ENCODE peak calls at places on chromosomes 7 and 10, in six cellular contexts. One of them, this sample, is unnamed.

GRCh38 chr10:70518695-70519094 is 40.1 kb downstream of the PALD1 start:
- DNase-seq in IMR-90: peak; percentile 70
- DNase-seq in neural progenitor cell: no peak
- DNase-seq in mesenchymal stem cell: peak; percentile 43
- DNase-seq in GM23248: peak; percentile 68
- DNase-seq in fibroblast of lung: no peak
- DNase-seq in this sample: no peak

GRCh38 chr10:14801693-14802092 is 27.0 kb upstream of the FAM107B start:
- DNase-seq in IMR-90: no peak
- DNase-seq in neural progenitor cell: peak; percentile 31
- DNase-seq in mesenchymal stem cell: no peak
- DNase-seq in GM23248: no peak
- DNase-seq in fibroblast of lung: no peak
- DNase-seq in this sample: no peak

GRCh38 chr10:30827531-30828120 is 198.1 kb upstream of the LYZL2 start:
- DNase-seq in IMR-90: peak; percentile 68
- DNase-seq in neural progenitor cell: no peak
- DNase-seq in mesenchymal stem cell: peak; percentile 52
- DNase-seq in GM23248: peak; percentile 73
- DNase-seq in fibroblast of lung: peak; percentile 68
- DNase-seq in this sample: peak; percentile 37

GRCh38 chr10:118272090-118272775 is 69.9 kb downstream of the FAM204A start:
- DNase-seq in IMR-90: peak; percentile 43
- DNase-seq in neural progenitor cell: peak; percentile 43
- DNase-seq in mesenchymal stem cell: peak; percentile 73
- DNase-seq in GM23248: peak; percentile 64
- DNase-seq in fibroblast of lung: peak; percentile 18
- DNase-seq in this sample: peak; percentile 31

GRCh38 chr7:141585592-141586510 is 34.6 kb downstream of the AGK start:
- DNase-seq in IMR-90: peak; percentile 95
- DNase-seq in neural progenitor cell: no peak
- DNase-seq in mesenchymal stem cell: peak; percentile 94
- DNase-seq in GM23248: peak; percentile 90
- DNase-seq in fibroblast of lung: peak; percentile 82
- DNase-seq in this sample: no peak

GRCh38 chr10:11894381-11895107 is 71.4 kb downstream of the PROSER2 start:
- DNase-seq in IMR-90: no peak
- DNase-seq in neural progenitor cell: no peak
- DNase-seq in mesenchymal stem cell: no peak
- DNase-seq in GM23248: no peak
- DNase-seq in fibroblast of lung: no peak
- DNase-seq in this sample: no peak

GRCh38 chr7:127702938-127703337 is 50.9 kb downstream of the SND1 start:
- DNase-seq in IMR-90: no peak
- DNase-seq in neural progenitor cell: no peak
- DNase-seq in mesenchymal stem cell: no peak
- DNase-seq in GM23248: peak; percentile 54
- DNase-seq in fibroblast of lung: no peak
- DNase-seq in this sample: no peak

GRCh38 chr7:26440253-26440992 is 148.8 kb downstream of the SNX10 start:
- DNase-seq in IMR-90: no peak
- DNase-seq in neural progenitor cell: no peak
- DNase-seq in mesenchymal stem cell: no peak
- DNase-seq in GM23248: no peak
- DNase-seq in fibroblast of lung: no peak
- DNase-seq in this sample: no peak

GRCh38 chr7:2008101-2008935 is 224.4 kb downstream of the MAD1L1 start:
- DNase-seq in IMR-90: no peak
- DNase-seq in neural progenitor cell: no peak
- DNase-seq in mesenchymal stem cell: no peak
- DNase-seq in GM23248: no peak
- DNase-seq in fibroblast of lung: no peak
- DNase-seq in this sample: no peak

GRCh38 chr10:5565205-5565545 is 40.4 kb downstream of the CALML3 start:
- DNase-seq in IMR-90: no peak
- DNase-seq in neural progenitor cell: no peak
- DNase-seq in mesenchymal stem cell: no peak
- DNase-seq in GM23248: no peak
- DNase-seq in fibroblast of lung: no peak
- DNase-seq in this sample: no peak
- H2AFZ ChIP-seq in IMR-90: peak overlapping the region; percentile 90
- H2AFZ ChIP-seq in neural progenitor cell: no peak overlapping the region
- H2AFZ ChIP-seq in mesenchymal stem cell: no peak overlapping the region
- H2AFZ ChIP-seq in GM23248: peak overlapping the region; percentile 51
- H2AFZ ChIP-seq in fibroblast of lung: no peak overlapping the region
- H2AFZ ChIP-seq in this sample: no peak overlapping the region

DNA sequence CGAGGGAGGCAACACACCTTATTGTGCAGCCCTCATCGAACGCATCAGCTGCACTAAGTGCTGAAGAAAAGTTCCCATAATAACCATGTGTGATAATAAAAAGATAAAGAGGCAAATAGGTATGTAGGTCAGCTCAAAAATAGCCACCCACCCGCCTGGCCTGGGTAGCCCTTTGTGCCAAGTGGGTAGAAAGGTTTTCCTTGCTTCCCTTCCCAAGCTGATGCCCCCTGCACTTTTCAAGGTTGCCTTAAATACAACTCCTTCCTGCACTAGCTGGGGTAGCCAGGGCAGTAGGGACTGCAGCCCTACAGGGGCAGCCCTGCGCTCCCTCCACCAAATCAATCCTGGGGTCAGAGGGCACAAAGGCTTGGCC is 13.5 kb upstream of the DDIT4 start:
- DNase-seq in IMR-90: no peak
- DNase-seq in neural progenitor cell: no peak
- DNase-seq in mesenchymal stem cell: no peak
- DNase-seq in GM23248: no peak
- DNase-seq in fibroblast of lung: no peak
- DNase-seq in this sample: no peak
- H2AFZ ChIP-seq in IMR-90: peak overlapping the region; percentile 97
- H2AFZ ChIP-seq in neural progenitor cell: no peak overlapping the region
- H2AFZ ChIP-seq in mesenchymal stem cell: peak overlapping the region; percentile 30
- H2AFZ ChIP-seq in GM23248: peak overlapping the region; percentile 90
- H2AFZ ChIP-seq in fibroblast of lung: no peak overlapping the region
- H2AFZ ChIP-seq in this sample: no peak overlapping the region

GRCh38 chr7:92729172-92729571 is 107.2 kb downstream of the CDK6 start:
- DNase-seq in IMR-90: no peak
- DNase-seq in neural progenitor cell: no peak
- DNase-seq in mesenchymal stem cell: no peak
- DNase-seq in GM23248: no peak
- DNase-seq in fibroblast of lung: peak; percentile 59
- DNase-seq in this sample: no peak

GRCh38 chr7:92729751-92730150 is 106.6 kb downstream of the CDK6 start:
- DNase-seq in IMR-90: no peak
- DNase-seq in neural progenitor cell: no peak
- DNase-seq in mesenchymal stem cell: no peak
- DNase-seq in GM23248: no peak
- DNase-seq in fibroblast of lung: no peak
- DNase-seq in this sample: no peak

GRCh38 chr7:92732451-92733036 is 103.8 kb downstream of the CDK6 start:
- DNase-seq in IMR-90: no peak
- DNase-seq in neural progenitor cell: no peak
- DNase-seq in mesenchymal stem cell: no peak
- DNase-seq in GM23248: no peak
- DNase-seq in fibroblast of lung: no peak
- DNase-seq in this sample: no peak

GRCh38 chr7:92730808-92731207 is 105.6 kb downstream of the CDK6 start:
- DNase-seq in IMR-90: peak; percentile 58
- DNase-seq in neural progenitor cell: no peak
- DNase-seq in mesenchymal stem cell: no peak
- DNase-seq in GM23248: peak; percentile 78
- DNase-seq in fibroblast of lung: no peak
- DNase-seq in this sample: no peak

GRCh38 chr7:92731327-92732063 is 104.9 kb downstream of the CDK6 start:
- DNase-seq in IMR-90: peak; percentile 45
- DNase-seq in neural progenitor cell: no peak
- DNase-seq in mesenchymal stem cell: peak; percentile 53
- DNase-seq in GM23248: peak; percentile 52
- DNase-seq in fibroblast of lung: peak; percentile 47
- DNase-seq in this sample: no peak
- H2AFZ ChIP-seq in IMR-90: no peak overlapping the region
- H2AFZ ChIP-seq in neural progenitor cell: no peak overlapping the region
- H2AFZ ChIP-seq in mesenchymal stem cell: no peak overlapping the region
- H2AFZ ChIP-seq in GM23248: no peak overlapping the region
- H2AFZ ChIP-seq in fibroblast of lung: no peak overlapping the region
- H2AFZ ChIP-seq in this sample: no peak overlapping the region

GRCh38 chr7:76383089-76383944 is 24.5 kb upstream of the YWHAG start:
- DNase-seq in IMR-90: no peak
- DNase-seq in neural progenitor cell: peak; percentile 66
- DNase-seq in mesenchymal stem cell: no peak
- DNase-seq in GM23248: no peak
- DNase-seq in fibroblast of lung: no peak
- DNase-seq in this sample: no peak
- H2AFZ ChIP-seq in IMR-90: peak overlapping the region; percentile 78
- H2AFZ ChIP-seq in neural progenitor cell: no peak overlapping the region
- H2AFZ ChIP-seq in mesenchymal stem cell: no peak overlapping the region
- H2AFZ ChIP-seq in GM23248: no peak overlapping the region
- H2AFZ ChIP-seq in fibroblast of lung: peak overlapping the region; percentile 26
- H2AFZ ChIP-seq in this sample: no peak overlapping the region

GRCh38 chr7:50505553-50505952 is 55.4 kb upstream of the FIGNL1 start:
- DNase-seq in IMR-90: no peak
- DNase-seq in neural progenitor cell: no peak
- DNase-seq in mesenchymal stem cell: no peak
- DNase-seq in GM23248: no peak
- DNase-seq in fibroblast of lung: no peak
- DNase-seq in this sample: no peak
- H2AFZ ChIP-seq in IMR-90: no peak overlapping the region
- H2AFZ ChIP-seq in neural progenitor cell: no peak overlapping the region
- H2AFZ ChIP-seq in mesenchymal stem cell: no peak overlapping the region
- H2AFZ ChIP-seq in GM23248: no peak overlapping the region
- H2AFZ ChIP-seq in fibroblast of lung: no peak overlapping the region
- H2AFZ ChIP-seq in this sample: no peak overlapping the region

GRCh38 chr7:35754741-35755140 is 46.1 kb upstream of the SEPTIN7 start:
- DNase-seq in IMR-90: peak; percentile 17
- DNase-seq in neural progenitor cell: no peak
- DNase-seq in mesenchymal stem cell: peak; percentile 74
- DNase-seq in GM23248: peak; percentile 6
- DNase-seq in fibroblast of lung: peak; percentile 59
- DNase-seq in this sample: no peak

GRCh38 chr7:35757574-35757973 is 43.3 kb upstream of the SEPTIN7 start:
- DNase-seq in IMR-90: no peak
- DNase-seq in neural progenitor cell: no peak
- DNase-seq in mesenchymal stem cell: no peak
- DNase-seq in GM23248: no peak
- DNase-seq in fibroblast of lung: no peak
- DNase-seq in this sample: no peak

GRCh38 chr7:35760082-35760770 is 40.6 kb upstream of the SEPTIN7 start:
- DNase-seq in IMR-90: peak; percentile 18
- DNase-seq in neural progenitor cell: no peak
- DNase-seq in mesenchymal stem cell: no peak
- DNase-seq in GM23248: no peak
- DNase-seq in fibroblast of lung: no peak
- DNase-seq in this sample: no peak

GRCh38 chr7:35755711-35756110 is 45.1 kb upstream of the SEPTIN7 start:
- DNase-seq in IMR-90: no peak
- DNase-seq in neural progenitor cell: no peak
- DNase-seq in mesenchymal stem cell: peak; percentile 24
- DNase-seq in GM23248: no peak
- DNase-seq in fibroblast of lung: no peak
- DNase-seq in this sample: no peak

DNA sequence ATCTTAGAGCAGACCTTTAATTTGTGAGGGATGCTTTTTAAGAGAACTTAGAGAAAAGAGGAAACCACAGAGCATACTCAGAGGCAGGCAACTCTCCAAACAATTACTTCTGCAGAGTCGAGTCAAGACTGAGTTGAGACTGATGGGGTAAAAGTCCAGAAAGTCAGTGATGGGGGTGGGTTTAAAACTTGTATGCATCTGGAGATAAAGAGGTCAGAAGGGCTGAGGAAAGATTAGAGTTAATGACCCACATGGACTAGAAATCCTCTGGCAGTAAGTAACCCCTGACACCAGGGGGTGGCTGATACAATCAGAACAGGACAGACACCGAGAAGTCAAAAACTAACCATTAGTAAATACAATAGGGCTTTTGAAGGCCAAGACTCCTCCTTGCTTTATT is 42.4 kb upstream of the SEPTIN7 start:
- DNase-seq in IMR-90: no peak
- DNase-seq in neural progenitor cell: peak; percentile 79
- DNase-seq in mesenchymal stem cell: peak; percentile 13
- DNase-seq in GM23248: no peak
- DNase-seq in fibroblast of lung: no peak
- DNase-seq in this sample: peak; percentile 42
- H2AFZ ChIP-seq in IMR-90: no peak overlapping the region
- H2AFZ ChIP-seq in neural progenitor cell: no peak overlapping the region
- H2AFZ ChIP-seq in mesenchymal stem cell: no peak overlapping the region
- H2AFZ ChIP-seq in GM23248: no peak overlapping the region
- H2AFZ ChIP-seq in fibroblast of lung: no peak overlapping the region
- H2AFZ ChIP-seq in this sample: no peak overlapping the region

GRCh38 chr7:131621652-131622051 is 65.2 kb upstream of the PODXL start:
- DNase-seq in IMR-90: no peak
- DNase-seq in neural progenitor cell: no peak
- DNase-seq in mesenchymal stem cell: no peak
- DNase-seq in GM23248: no peak
- DNase-seq in fibroblast of lung: no peak
- DNase-seq in this sample: no peak

GRCh38 chr7:131618391-131618790 is 62.0 kb upstream of the PODXL start:
- DNase-seq in IMR-90: no peak
- DNase-seq in neural progenitor cell: no peak
- DNase-seq in mesenchymal stem cell: peak; percentile 56
- DNase-seq in GM23248: no peak
- DNase-seq in fibroblast of lung: no peak
- DNase-seq in this sample: no peak

GRCh38 chr7:131616487-131616886 is 60.1 kb upstream of the PODXL start:
- DNase-seq in IMR-90: no peak
- DNase-seq in neural progenitor cell: no peak
- DNase-seq in mesenchymal stem cell: no peak
- DNase-seq in GM23248: no peak
- DNase-seq in fibroblast of lung: no peak
- DNase-seq in this sample: no peak

GRCh38 chr7:131620673-131621609 is 64.5 kb upstream of the PODXL start:
- DNase-seq in IMR-90: peak; percentile 72
- DNase-seq in neural progenitor cell: peak; percentile 45
- DNase-seq in mesenchymal stem cell: peak; percentile 68
- DNase-seq in GM23248: no peak
- DNase-seq in fibroblast of lung: no peak
- DNase-seq in this sample: no peak

GRCh38 chr7:131619336-131620305 is 63.2 kb upstream of the PODXL start:
- DNase-seq in IMR-90: peak; percentile 42
- DNase-seq in neural progenitor cell: peak; percentile 29
- DNase-seq in mesenchymal stem cell: no peak
- DNase-seq in GM23248: peak; percentile 60
- DNase-seq in fibroblast of lung: no peak
- DNase-seq in this sample: peak; percentile 55
- H2AFZ ChIP-seq in IMR-90: peak overlapping the region; percentile 86
- H2AFZ ChIP-seq in neural progenitor cell: no peak overlapping the region
- H2AFZ ChIP-seq in mesenchymal stem cell: no peak overlapping the region
- H2AFZ ChIP-seq in GM23248: peak overlapping the region; percentile 56
- H2AFZ ChIP-seq in fibroblast of lung: no peak overlapping the region
- H2AFZ ChIP-seq in this sample: no peak overlapping the region

GRCh38 chr7:37756797-37757551 is 73.4 kb downstream of the GPR141 start:
- DNase-seq in IMR-90: no peak
- DNase-seq in neural progenitor cell: no peak
- DNase-seq in mesenchymal stem cell: no peak
- DNase-seq in GM23248: no peak
- DNase-seq in fibroblast of lung: no peak
- DNase-seq in this sample: no peak
- H2AFZ ChIP-seq in IMR-90: no peak overlapping the region
- H2AFZ ChIP-seq in neural progenitor cell: peak overlapping the region; percentile 90
- H2AFZ ChIP-seq in mesenchymal stem cell: no peak overlapping the region
- H2AFZ ChIP-seq in GM23248: no peak overlapping the region
- H2AFZ ChIP-seq in fibroblast of lung: no peak overlapping the region
- H2AFZ ChIP-seq in this sample: no peak overlapping the region

GRCh38 chr10:75877877-75878276 is 446.5 kb downstream of the LRMDA start:
- DNase-seq in IMR-90: no peak
- DNase-seq in neural progenitor cell: no peak
- DNase-seq in mesenchymal stem cell: no peak
- DNase-seq in GM23248: no peak
- DNase-seq in fibroblast of lung: no peak
- DNase-seq in this sample: no peak
- H2AFZ ChIP-seq in IMR-90: no peak overlapping the region
- H2AFZ ChIP-seq in neural progenitor cell: no peak overlapping the region
- H2AFZ ChIP-seq in mesenchymal stem cell: no peak overlapping the region
- H2AFZ ChIP-seq in GM23248: no peak overlapping the region
- H2AFZ ChIP-seq in fibroblast of lung: no peak overlapping the region
- H2AFZ ChIP-seq in this sample: no peak overlapping the region

GRCh38 chr10:78973901-78974408 is 94.8 kb upstream of the ZMIZ1 start:
- DNase-seq in IMR-90: peak; percentile 56
- DNase-seq in neural progenitor cell: peak; percentile 93
- DNase-seq in mesenchymal stem cell: no peak
- DNase-seq in GM23248: peak; percentile 82
- DNase-seq in fibroblast of lung: peak; percentile 66
- DNase-seq in this sample: peak; percentile 80
- H2AFZ ChIP-seq in IMR-90: peak overlapping the region; percentile 79
- H2AFZ ChIP-seq in neural progenitor cell: no peak overlapping the region
- H2AFZ ChIP-seq in mesenchymal stem cell: no peak overlapping the region
- H2AFZ ChIP-seq in GM23248: peak overlapping the region; percentile 40
- H2AFZ ChIP-seq in fibroblast of lung: no peak overlapping the region
- H2AFZ ChIP-seq in this sample: peak overlapping the region; percentile 14